ENCODE peak calls at places on chromosomes 7 and 10, in nine cellular contexts. One of them, this sample, is unnamed.

GRCh38 chr7:142496545-142496991 is 238.7 kb upstream of the PRSS58 start:
- DNase-seq in NCI-H2107: no peak
- DNase-seq in nephron progenitor cell: peak; percentile 21
- DNase-seq in effector memory CD8-positive, alpha-beta T cell: no peak
- DNase-seq in activated naive CD4-positive, alpha-beta T cell: no peak
- DNase-seq in left ventricle myocardium inferior: no peak
- DNase-seq in activated CD4-positive, alpha-beta T cell treated with anti-CD3 and anti-CD28 coated beads, Interleukin-2, amount 10 ng/mL, durations not matched to agents 7 days and 5 days: peak; percentile 22
- DNase-seq in NCI-H1105 treated with DMSO at 0.1 percent for 48 hours: peak; percentile 21
- DNase-seq in activated gamma-delta T cell: no peak
- DNase-seq in this sample: no peak

GRCh38 chr7:139570119-139570518 is 46.6 kb downstream of the CLEC2L start:
- DNase-seq in left ventricle myocardium inferior: no peak
- DNase-seq in activated CD4-positive, alpha-beta T cell treated with anti-CD3 and anti-CD28 coated beads, Interleukin-2, amount 10 ng/mL, durations not matched to agents 7 days and 5 days: no peak
- DNase-seq in NCI-H2107: no peak
- DNase-seq in NCI-H1105 treated with DMSO at 0.1 percent for 48 hours: no peak
- DNase-seq in activated gamma-delta T cell: no peak
- DNase-seq in effector memory CD8-positive, alpha-beta T cell: no peak
- DNase-seq in nephron progenitor cell: no peak
- DNase-seq in activated naive CD4-positive, alpha-beta T cell: no peak
- DNase-seq in this sample: no peak

GRCh38 chr10:5507649-5508131 is 8.3 kb upstream of the CALML5 start:
- DNase-seq in activated gamma-delta T cell: no peak
- DNase-seq in effector memory CD8-positive, alpha-beta T cell: no peak
- DNase-seq in activated naive CD4-positive, alpha-beta T cell: no peak
- DNase-seq in left ventricle myocardium inferior: no peak
- DNase-seq in NCI-H2107: no peak
- DNase-seq in nephron progenitor cell: no peak
- DNase-seq in activated CD4-positive, alpha-beta T cell treated with anti-CD3 and anti-CD28 coated beads, Interleukin-2, amount 10 ng/mL, durations not matched to agents 7 days and 5 days: no peak
- DNase-seq in NCI-H1105 treated with DMSO at 0.1 percent for 48 hours: no peak
- DNase-seq in this sample: no peak

GRCh38 chr7:139618482-139619366 is 95.2 kb downstream of the CLEC2L start:
- DNase-seq in activated CD4-positive, alpha-beta T cell treated with anti-CD3 and anti-CD28 coated beads, Interleukin-2, amount 10 ng/mL, durations not matched to agents 7 days and 5 days: peak; percentile 64
- DNase-seq in activated gamma-delta T cell: no peak
- DNase-seq in NCI-H1105 treated with DMSO at 0.1 percent for 48 hours: peak; percentile 1
- DNase-seq in NCI-H2107: peak; percentile 39
- DNase-seq in activated naive CD4-positive, alpha-beta T cell: peak; percentile 50
- DNase-seq in nephron progenitor cell: peak; percentile 42
- DNase-seq in effector memory CD8-positive, alpha-beta T cell: no peak
- DNase-seq in left ventricle myocardium inferior: no peak
- DNase-seq in this sample: no peak

GRCh38 chr10:61169294-61169693 is 225.3 kb upstream of the RHOBTB1 start:
- DNase-seq in NCI-H2107: no peak
- DNase-seq in activated naive CD4-positive, alpha-beta T cell: no peak
- DNase-seq in activated CD4-positive, alpha-beta T cell treated with anti-CD3 and anti-CD28 coated beads, Interleukin-2, amount 10 ng/mL, durations not matched to agents 7 days and 5 days: no peak
- DNase-seq in effector memory CD8-positive, alpha-beta T cell: no peak
- DNase-seq in activated gamma-delta T cell: no peak
- DNase-seq in NCI-H1105 treated with DMSO at 0.1 percent for 48 hours: no peak
- DNase-seq in nephron progenitor cell: no peak
- DNase-seq in left ventricle myocardium inferior: no peak
- DNase-seq in this sample: no peak

GRCh38 chr7:151038951-151039849 is 9.1 kb upstream of the ASIC3 start:
- DNase-seq in NCI-H2107: no peak
- DNase-seq in left ventricle myocardium inferior: peak; percentile 59
- DNase-seq in effector memory CD8-positive, alpha-beta T cell: no peak
- DNase-seq in NCI-H1105 treated with DMSO at 0.1 percent for 48 hours: no peak
- DNase-seq in activated CD4-positive, alpha-beta T cell treated with anti-CD3 and anti-CD28 coated beads, Interleukin-2, amount 10 ng/mL, durations not matched to agents 7 days and 5 days: peak; percentile 18
- DNase-seq in nephron progenitor cell: peak; percentile 28
- DNase-seq in activated gamma-delta T cell: peak; percentile 22
- DNase-seq in activated naive CD4-positive, alpha-beta T cell: no peak
- DNase-seq in this sample: peak; percentile 81

GRCh38 chr7:75996476-75996875 is 2.1 kb upstream of the TMEM120A start:
- DNase-seq in left ventricle myocardium inferior: no peak
- DNase-seq in activated CD4-positive, alpha-beta T cell treated with anti-CD3 and anti-CD28 coated beads, Interleukin-2, amount 10 ng/mL, durations not matched to agents 7 days and 5 days: no peak
- DNase-seq in NCI-H2107: no peak
- DNase-seq in activated naive CD4-positive, alpha-beta T cell: no peak
- DNase-seq in nephron progenitor cell: no peak
- DNase-seq in effector memory CD8-positive, alpha-beta T cell: no peak
- DNase-seq in NCI-H1105 treated with DMSO at 0.1 percent for 48 hours: no peak
- DNase-seq in activated gamma-delta T cell: no peak
- DNase-seq in this sample: no peak

GRCh38 chr10:48776528-48776927 is 91.9 kb downstream of the WDFY4 start:
- DNase-seq in activated naive CD4-positive, alpha-beta T cell: no peak
- DNase-seq in effector memory CD8-positive, alpha-beta T cell: no peak
- DNase-seq in NCI-H1105 treated with DMSO at 0.1 percent for 48 hours: no peak
- DNase-seq in NCI-H2107: no peak
- DNase-seq in left ventricle myocardium inferior: no peak
- DNase-seq in activated CD4-positive, alpha-beta T cell treated with anti-CD3 and anti-CD28 coated beads, Interleukin-2, amount 10 ng/mL, durations not matched to agents 7 days and 5 days: no peak
- DNase-seq in activated gamma-delta T cell: no peak
- DNase-seq in nephron progenitor cell: no peak
- DNase-seq in this sample: no peak

GRCh38 chr10:29715296-29715695 is 80.5 kb upstream of the SVIL start:
- DNase-seq in activated CD4-positive, alpha-beta T cell treated with anti-CD3 and anti-CD28 coated beads, Interleukin-2, amount 10 ng/mL, durations not matched to agents 7 days and 5 days: no peak
- DNase-seq in left ventricle myocardium inferior: no peak
- DNase-seq in effector memory CD8-positive, alpha-beta T cell: no peak
- DNase-seq in nephron progenitor cell: no peak
- DNase-seq in NCI-H2107: no peak
- DNase-seq in activated gamma-delta T cell: no peak
- DNase-seq in activated naive CD4-positive, alpha-beta T cell: no peak
- DNase-seq in NCI-H1105 treated with DMSO at 0.1 percent for 48 hours: no peak
- DNase-seq in this sample: no peak

GRCh38 chr7:27239780-27240731 is 2.5 kb upstream of the EVX1 start:
- DNase-seq in activated gamma-delta T cell: no peak
- DNase-seq in effector memory CD8-positive, alpha-beta T cell: no peak
- DNase-seq in left ventricle myocardium inferior: no peak
- DNase-seq in activated naive CD4-positive, alpha-beta T cell: no peak
- DNase-seq in NCI-H2107: no peak
- DNase-seq in activated CD4-positive, alpha-beta T cell treated with anti-CD3 and anti-CD28 coated beads, Interleukin-2, amount 10 ng/mL, durations not matched to agents 7 days and 5 days: no peak
- DNase-seq in NCI-H1105 treated with DMSO at 0.1 percent for 48 hours: no peak
- DNase-seq in nephron progenitor cell: no peak
- DNase-seq in this sample: no peak

GRCh38 chr7:138828302-138828701 is 30.3 kb upstream of the ATP6V0A4 start:
- DNase-seq in NCI-H1105 treated with DMSO at 0.1 percent for 48 hours: no peak
- DNase-seq in activated naive CD4-positive, alpha-beta T cell: no peak
- DNase-seq in left ventricle myocardium inferior: no peak
- DNase-seq in activated gamma-delta T cell: no peak
- DNase-seq in nephron progenitor cell: no peak
- DNase-seq in activated CD4-positive, alpha-beta T cell treated with anti-CD3 and anti-CD28 coated beads, Interleukin-2, amount 10 ng/mL, durations not matched to agents 7 days and 5 days: no peak
- DNase-seq in effector memory CD8-positive, alpha-beta T cell: no peak
- DNase-seq in NCI-H2107: no peak
- DNase-seq in this sample: no peak

GRCh38 chr7:18575989-18576572 is 80.5 kb downstream of the HDAC9 start:
- DNase-seq in activated naive CD4-positive, alpha-beta T cell: no peak
- DNase-seq in activated CD4-positive, alpha-beta T cell treated with anti-CD3 and anti-CD28 coated beads, Interleukin-2, amount 10 ng/mL, durations not matched to agents 7 days and 5 days: no peak
- DNase-seq in left ventricle myocardium inferior: no peak
- DNase-seq in activated gamma-delta T cell: no peak
- DNase-seq in nephron progenitor cell: no peak
- DNase-seq in NCI-H1105 treated with DMSO at 0.1 percent for 48 hours: no peak
- DNase-seq in NCI-H2107: no peak
- DNase-seq in effector memory CD8-positive, alpha-beta T cell: no peak
- DNase-seq in this sample: no peak

GRCh38 chr7:17460665-17461064 is 162.2 kb downstream of the AHR start:
- DNase-seq in left ventricle myocardium inferior: no peak
- DNase-seq in NCI-H2107: no peak
- DNase-seq in effector memory CD8-positive, alpha-beta T cell: no peak
- DNase-seq in activated gamma-delta T cell: no peak
- DNase-seq in activated CD4-positive, alpha-beta T cell treated with anti-CD3 and anti-CD28 coated beads, Interleukin-2, amount 10 ng/mL, durations not matched to agents 7 days and 5 days: no peak
- DNase-seq in activated naive CD4-positive, alpha-beta T cell: no peak
- DNase-seq in nephron progenitor cell: no peak
- DNase-seq in NCI-H1105 treated with DMSO at 0.1 percent for 48 hours: no peak
- DNase-seq in this sample: no peak

GRCh38 chr10:50299948-50300669 is 48.8 kb upstream of the ASAH2 start:
- DNase-seq in activated CD4-positive, alpha-beta T cell treated with anti-CD3 and anti-CD28 coated beads, Interleukin-2, amount 10 ng/mL, durations not matched to agents 7 days and 5 days: no peak
- DNase-seq in left ventricle myocardium inferior: no peak
- DNase-seq in effector memory CD8-positive, alpha-beta T cell: no peak
- DNase-seq in NCI-H2107: no peak
- DNase-seq in activated gamma-delta T cell: no peak
- DNase-seq in activated naive CD4-positive, alpha-beta T cell: no peak
- DNase-seq in nephron progenitor cell: no peak
- DNase-seq in NCI-H1105 treated with DMSO at 0.1 percent for 48 hours: no peak
- DNase-seq in this sample: no peak

GRCh38 chr10:12194752-12195271 is 879 bp downstream of the NUDT5 start:
- DNase-seq in activated gamma-delta T cell: no peak
- DNase-seq in activated naive CD4-positive, alpha-beta T cell: peak; percentile 22
- DNase-seq in NCI-H1105 treated with DMSO at 0.1 percent for 48 hours: no peak
- DNase-seq in nephron progenitor cell: peak; percentile 36
- DNase-seq in activated CD4-positive, alpha-beta T cell treated with anti-CD3 and anti-CD28 coated beads, Interleukin-2, amount 10 ng/mL, durations not matched to agents 7 days and 5 days: peak; percentile 43
- DNase-seq in NCI-H2107: no peak
- DNase-seq in left ventricle myocardium inferior: peak; percentile 38
- DNase-seq in effector memory CD8-positive, alpha-beta T cell: peak; percentile 24
- DNase-seq in this sample: no peak

GRCh38 chr10:112115781-112116385 is 67.7 kb downstream of the GPAM start:
- DNase-seq in effector memory CD8-positive, alpha-beta T cell: peak; percentile 33
- DNase-seq in NCI-H2107: peak; percentile 1
- DNase-seq in activated CD4-positive, alpha-beta T cell treated with anti-CD3 and anti-CD28 coated beads, Interleukin-2, amount 10 ng/mL, durations not matched to agents 7 days and 5 days: peak; percentile 52
- DNase-seq in left ventricle myocardium inferior: no peak
- DNase-seq in NCI-H1105 treated with DMSO at 0.1 percent for 48 hours: peak; percentile 0
- DNase-seq in nephron progenitor cell: peak; percentile 51
- DNase-seq in activated gamma-delta T cell: no peak
- DNase-seq in activated naive CD4-positive, alpha-beta T cell: peak; percentile 3
- DNase-seq in this sample: no peak

GRCh38 chr10:124530816-124531215 is 69.2 kb downstream of the LHPP start:
- DNase-seq in NCI-H2107: no peak
- DNase-seq in left ventricle myocardium inferior: no peak
- DNase-seq in nephron progenitor cell: no peak
- DNase-seq in effector memory CD8-positive, alpha-beta T cell: no peak
- DNase-seq in activated CD4-positive, alpha-beta T cell treated with anti-CD3 and anti-CD28 coated beads, Interleukin-2, amount 10 ng/mL, durations not matched to agents 7 days and 5 days: no peak
- DNase-seq in NCI-H1105 treated with DMSO at 0.1 percent for 48 hours: no peak
- DNase-seq in activated gamma-delta T cell: no peak
- DNase-seq in activated naive CD4-positive, alpha-beta T cell: no peak
- DNase-seq in this sample: no peak

GRCh38 chr10:116683821-116684220 is 58.5 kb downstream of the HSPA12A start:
- DNase-seq in activated gamma-delta T cell: no peak
- DNase-seq in activated naive CD4-positive, alpha-beta T cell: no peak
- DNase-seq in left ventricle myocardium inferior: no peak
- DNase-seq in nephron progenitor cell: no peak
- DNase-seq in effector memory CD8-positive, alpha-beta T cell: no peak
- DNase-seq in activated CD4-positive, alpha-beta T cell treated with anti-CD3 and anti-CD28 coated beads, Interleukin-2, amount 10 ng/mL, durations not matched to agents 7 days and 5 days: no peak
- DNase-seq in NCI-H1105 treated with DMSO at 0.1 percent for 48 hours: no peak
- DNase-seq in NCI-H2107: no peak
- DNase-seq in this sample: no peak

GRCh38 chr10:68333058-68333395 is 299 bp upstream of the PBLD start:
- DNase-seq in left ventricle myocardium inferior: no peak
- DNase-seq in activated gamma-delta T cell: no peak
- DNase-seq in NCI-H1105 treated with DMSO at 0.1 percent for 48 hours: no peak
- DNase-seq in effector memory CD8-positive, alpha-beta T cell: no peak
- DNase-seq in nephron progenitor cell: no peak
- DNase-seq in activated naive CD4-positive, alpha-beta T cell: no peak
- DNase-seq in NCI-H2107: no peak
- DNase-seq in activated CD4-positive, alpha-beta T cell treated with anti-CD3 and anti-CD28 coated beads, Interleukin-2, amount 10 ng/mL, durations not matched to agents 7 days and 5 days: no peak
- DNase-seq in this sample: no peak

GRCh38 chr7:139822855-139823254 is 6.2 kb upstream of the TBXAS1 start:
- DNase-seq in activated gamma-delta T cell: no peak
- DNase-seq in NCI-H2107: no peak
- DNase-seq in activated naive CD4-positive, alpha-beta T cell: no peak
- DNase-seq in effector memory CD8-positive, alpha-beta T cell: no peak
- DNase-seq in left ventricle myocardium inferior: no peak
- DNase-seq in activated CD4-positive, alpha-beta T cell treated with anti-CD3 and anti-CD28 coated beads, Interleukin-2, amount 10 ng/mL, durations not matched to agents 7 days and 5 days: no peak
- DNase-seq in NCI-H1105 treated with DMSO at 0.1 percent for 48 hours: no peak
- DNase-seq in nephron progenitor cell: no peak
- DNase-seq in this sample: no peak

GRCh38 chr7:94656925-94657731 is 1.2 kb upstream of the SGCE start:
- DNase-seq in activated CD4-positive, alpha-beta T cell treated with anti-CD3 and anti-CD28 coated beads, Interleukin-2, amount 10 ng/mL, durations not matched to agents 7 days and 5 days: peak; percentile 12
- DNase-seq in NCI-H2107: no peak
- DNase-seq in activated gamma-delta T cell: no peak
- DNase-seq in nephron progenitor cell: peak; percentile 16
- DNase-seq in effector memory CD8-positive, alpha-beta T cell: peak; percentile 25
- DNase-seq in activated naive CD4-positive, alpha-beta T cell: peak; percentile 12
- DNase-seq in NCI-H1105 treated with DMSO at 0.1 percent for 48 hours: peak; percentile 62
- DNase-seq in left ventricle myocardium inferior: no peak
- DNase-seq in this sample: no peak

GRCh38 chr10:78211476-78212110 is 177.9 kb downstream of the RPS24 start:
- DNase-seq in effector memory CD8-positive, alpha-beta T cell: no peak
- DNase-seq in NCI-H1105 treated with DMSO at 0.1 percent for 48 hours: no peak
- DNase-seq in activated gamma-delta T cell: no peak
- DNase-seq in left ventricle myocardium inferior: no peak
- DNase-seq in activated CD4-positive, alpha-beta T cell treated with anti-CD3 and anti-CD28 coated beads, Interleukin-2, amount 10 ng/mL, durations not matched to agents 7 days and 5 days: no peak
- DNase-seq in NCI-H2107: no peak
- DNase-seq in activated naive CD4-positive, alpha-beta T cell: no peak
- DNase-seq in nephron progenitor cell: peak; percentile 34
- DNase-seq in this sample: no peak